ENCODE peak calls at places on chromosome 4, in eight cellular contexts. I is heart right ventricle; Q is tibial artery; R is aorta; K is adrenal gland; W is PC-9; S is cardiac muscle cell; E is CD4-positive, CD25-positive, alpha-beta regulatory T cell. J is an unnamed sample. For H3K4me1, the result is how much of the 10 kb centered on the place peaks cover.

GRCh38 chr4:183618681-183619080 is 40.3 kb downstream of the RWDD4 start:
- DNase-seq in I (no peak), Q (no peak), R (no peak), K (no peak), W (no peak), S (no peak), E (no peak), J (peak)

GRCh38 chr4:10161146-10161545 is 44.5 kb upstream of the WDR1 start:
- DNase-seq in I (no peak), Q (peak), R (no peak), K (no peak), W (no peak), S (no peak), E (no peak), J (no peak)

GRCh38 chr4:58514299-58514698 is 1404.1 kb upstream of the IGFBP7 start:
- DNase-seq in I (no peak), Q (no peak), R (no peak), K (no peak), W (no peak), S (peak), E (no peak), J (no peak)

GRCh38 chr4:77950204-77950603 is 87.6 kb downstream of the MRPL1 start:
- DNase-seq in I (no peak), Q (no peak), R (no peak), K (no peak), W (no peak), S (no peak), E (no peak), J (no peak)

GRCh38 chr4:151753056-151753455 is 7.8 kb downstream of the GATB start:
- DNase-seq in I (no peak), Q (no peak), R (no peak), K (no peak), W (no peak), S (no peak), E (no peak), J (no peak)

GRCh38 chr4:1628892-1629703 is 55.0 kb downstream of the FAM53A start:
- DNase-seq in I (peak), Q (peak), R (peak), K (peak), W (no peak), S (peak), E (peak), J (peak)

GRCh38 chr4:82998898-82999297 is 11.7 kb downstream of the LIN54 start:
- DNase-seq in I (no peak), Q (no peak), R (no peak), K (no peak), W (no peak), S (no peak), E (no peak), J (no peak)

GRCh38 chr4:157291071-157291470 is 70.5 kb downstream of the GRIA2 start:
- DNase-seq in I (no peak), Q (no peak), R (no peak), K (no peak), W (no peak), S (no peak), E (no peak), J (no peak)

GRCh38 chr4:99507762-99508161 is 3.1 kb upstream of the C4orf17 start:
- DNase-seq in I (no peak), Q (no peak), R (no peak), K (no peak), W (no peak), S (no peak), E (peak), J (no peak)

DNA sequence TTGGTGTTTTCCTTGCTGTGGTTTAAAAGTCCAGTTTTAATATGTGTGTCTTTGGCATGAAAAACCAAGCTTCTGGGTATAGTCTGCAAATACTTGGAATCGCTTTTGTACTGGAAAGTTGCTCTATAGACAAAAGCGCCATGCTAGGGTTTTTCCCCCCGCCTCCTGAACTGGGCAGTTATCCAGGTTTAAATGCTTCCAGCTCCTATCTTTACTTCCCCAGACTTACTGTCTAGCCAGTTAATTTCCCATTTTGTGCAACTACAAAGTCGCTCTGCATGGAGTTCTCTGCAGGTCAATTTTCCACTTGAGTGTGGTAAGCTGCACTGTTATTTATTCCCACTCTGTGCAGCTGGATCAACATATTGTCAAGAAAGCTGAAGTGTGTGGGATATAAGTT is 2.7 kb downstream of the RASL11B start:
- DNase-seq in I (no peak), Q (no peak), R (no peak), K (no peak), W (no peak), S (no peak), E (no peak), J (no peak)
- H3K4me3 ChIP-seq in I (no peak), Q (peak), R (no peak), K (no peak), W (no peak), S (no peak), E (no peak), J (no peak)

DNA sequence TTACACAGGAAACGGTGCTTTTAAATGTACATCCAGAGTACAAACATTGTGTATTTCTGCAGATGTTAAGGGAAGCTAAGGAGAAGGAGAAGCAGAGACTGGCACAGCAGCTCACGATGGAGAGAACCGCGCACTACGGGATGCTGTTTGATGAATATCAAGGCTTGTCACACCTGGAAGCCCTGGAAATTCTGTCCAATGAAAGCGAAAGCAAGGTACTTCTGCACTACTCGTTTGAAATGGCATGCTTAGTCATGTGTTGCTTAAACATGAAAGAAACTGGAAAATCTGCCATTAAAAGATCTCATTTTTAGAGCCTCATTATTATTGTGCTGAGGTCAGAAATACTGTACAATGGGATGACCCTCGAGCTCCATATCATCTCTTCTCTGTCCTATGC is 47.3 kb downstream of the FAM114A1 start:
- DNase-seq in I (no peak), Q (no peak), R (no peak), K (no peak), W (no peak), S (no peak), E (no peak), J (no peak)
- H3K4me1 ChIP-seq in I (under half), Q (under half), R (under half), K (under half), W (under half), S (under half), E (under half), J (under half)

DNA sequence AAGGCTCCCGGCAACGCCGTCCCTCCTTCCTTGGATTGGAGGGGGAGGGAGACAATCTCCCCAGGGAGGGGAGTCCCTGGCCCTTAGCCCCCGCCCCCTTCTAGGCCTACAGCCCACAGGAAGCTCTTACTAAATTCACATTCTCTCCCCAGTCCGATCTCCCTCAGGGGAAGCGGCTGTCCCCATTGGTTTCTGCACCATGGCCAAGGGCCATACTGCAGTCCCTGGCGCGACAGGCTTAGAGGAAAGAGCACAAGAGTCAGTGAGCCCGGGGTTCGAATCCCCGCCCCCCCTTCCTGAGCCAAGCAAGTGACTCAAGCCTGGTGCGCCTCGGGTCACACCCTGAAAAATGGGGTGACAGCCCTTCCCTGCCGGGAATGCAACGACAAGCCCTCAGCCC is 1.1 kb downstream of the ABLIM2 start:
- DNase-seq in I (peak), Q (peak), R (peak), K (peak), W (no peak), S (no peak), E (no peak), J (no peak)
- H3K4me3 ChIP-seq in I (peak), Q (peak), R (peak), K (peak), W (no peak), S (no peak), E (no peak), J (peak)

GRCh38 chr4:163915896-163916295 is 421.4 kb downstream of the TMA16 start:
- DNase-seq in I (no peak), Q (no peak), R (no peak), K (no peak), W (no peak), S (no peak), E (no peak), J (no peak)
- H3K4me1 ChIP-seq in I (under half), Q (under half), R (under half), K (under half), W (under half), S (under half), E (under half), J (under half)

DNA sequence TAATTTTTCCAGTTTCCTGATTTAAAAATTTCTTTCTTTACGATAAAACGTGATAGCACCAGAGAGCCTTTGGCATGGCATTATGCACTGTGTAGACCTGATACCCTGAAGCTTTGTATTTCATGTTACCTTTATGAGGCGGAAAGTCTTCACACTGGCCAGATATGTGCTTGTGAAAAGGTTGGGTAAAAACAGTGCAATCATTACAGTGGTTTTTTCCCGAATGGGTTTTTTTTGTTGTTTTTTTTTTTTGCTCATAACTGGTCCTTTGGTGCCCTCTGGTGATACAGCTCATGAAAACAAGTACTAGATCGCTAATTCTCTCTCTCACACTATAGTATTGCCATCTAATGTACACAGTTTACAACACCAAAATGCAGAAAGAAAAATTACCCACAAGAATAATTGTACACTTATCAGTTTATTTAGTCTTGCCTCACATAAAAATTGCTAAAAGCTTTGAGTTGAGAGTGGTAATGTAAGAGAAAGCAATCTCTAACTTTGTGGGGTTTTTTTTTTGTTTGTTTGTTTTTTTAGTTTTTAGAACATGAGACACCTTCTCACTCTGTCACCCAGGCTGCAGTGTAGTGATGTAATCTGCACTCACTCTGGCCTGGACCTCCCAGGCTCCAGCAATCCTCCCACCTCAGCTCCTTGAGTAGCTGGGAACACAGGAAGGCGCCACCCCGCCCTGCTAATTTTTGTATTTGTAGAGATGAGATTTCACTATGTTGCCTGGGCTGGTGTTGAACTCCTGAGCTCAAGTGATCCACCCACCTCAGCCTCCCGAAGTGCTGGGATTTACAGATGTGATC is 21.3 kb downstream of the SPCS3 start:
- DNase-seq in I (no peak), Q (no peak), R (no peak), K (no peak), W (no peak), S (peak), E (peak), J (no peak)
- H3K4me3 ChIP-seq in I (peak), Q (no peak), R (no peak), K (no peak), W (no peak), S (no peak), E (no peak), J (no peak)

DNA sequence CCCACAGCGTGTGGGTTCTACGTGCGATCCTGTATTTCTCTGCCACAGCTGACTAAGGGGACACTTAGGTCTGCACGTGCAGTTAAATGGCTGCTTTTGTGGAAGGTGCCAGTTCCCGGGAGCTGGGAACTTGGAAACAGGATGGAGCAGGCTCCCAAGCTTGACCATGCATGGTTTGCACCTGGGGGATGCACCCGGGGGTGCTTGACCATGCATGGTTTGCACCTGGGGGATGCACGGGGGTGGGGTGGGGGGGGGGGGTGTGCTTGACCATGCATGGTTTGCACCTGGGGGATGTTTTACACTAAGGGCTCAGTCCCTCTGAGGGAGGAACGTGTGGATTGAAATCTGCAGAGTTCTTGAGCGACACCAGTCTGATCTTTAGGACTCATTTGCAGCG is 5.7 kb downstream of the WFS1 start:
- DNase-seq in I (no peak), Q (no peak), R (no peak), K (no peak), W (no peak), S (no peak), E (no peak), J (no peak)
- H3K4me1 ChIP-seq in I (half or more), Q (half or more), R (under half), K (half or more), W (under half), S (under half), E (under half), J (under half)